ENCODE peak calls at places on chromosomes 3 and 15, in five cellular contexts. J, Q, K, M and O are unnamed samples.

GRCh38 chr15:55627730-55628368 is 39.7 kb upstream of the PYGO1 start:
- DNase-seq in J (peak), Q (no peak), K (no peak), M (no peak), O (no peak)

GRCh38 chr3:110193114-110193513 is 855.8 kb upstream of the DPPA4 start:
- DNase-seq in J (no peak), Q (no peak), K (no peak), M (no peak), O (no peak)

GRCh38 chr15:59553879-59554735 is 57.5 kb upstream of the GCNT3 start:
- DNase-seq in J (peak), Q (no peak), K (no peak), M (no peak), O (no peak)

GRCh38 chr3:155744091-155744625 is 713 bp downstream of the PLCH1 start:
- DNase-seq in J (peak), Q (peak), K (no peak), M (peak), O (peak)

GRCh38 chr3:140432176-140432753 is 245.6 kb upstream of the TRIM42 start:
- DNase-seq in J (peak), Q (no peak), K (no peak), M (no peak), O (no peak)

GRCh38 chr3:52705688-52706686 is at the start of the genes GLT8D1 and SPCS1:
- DNase-seq in J (peak), Q (no peak), K (peak), M (peak), O (peak)

GRCh38 chr3:63519426-63519825 is 133.0 kb upstream of the SNTN start:
- DNase-seq in J (no peak), Q (no peak), K (no peak), M (no peak), O (no peak)

GRCh38 chr3:172355836-172356235 is 92.4 kb downstream of the GHSR start:
- DNase-seq in J (peak), Q (no peak), K (no peak), M (no peak), O (no peak)

GRCh38 chr3:189735913-189736312 is 104.7 kb downstream of the TP63 start:
- DNase-seq in J (no peak), Q (no peak), K (no peak), M (no peak), O (no peak)

GRCh38 chr15:63997715-63998442 is 48.4 kb downstream of the DAPK2 start:
- DNase-seq in J (no peak), Q (no peak), K (no peak), M (no peak), O (no peak)

GRCh38 chr3:170907519-170908234 is 760 bp downstream of the EIF5A2 start:
- DNase-seq in J (peak), Q (peak), K (no peak), M (peak), O (no peak)

GRCh38 chr3:83968386-83968785 is 990.4 kb upstream of the CADM2 start:
- DNase-seq in J (no peak), Q (no peak), K (no peak), M (no peak), O (no peak)

GRCh38 chr3:191484461-191484860 is 23.5 kb downstream of the PYDC2 start:
- DNase-seq in J (no peak), Q (no peak), K (no peak), M (no peak), O (no peak)

GRCh38 chr3:143139786-143140185 is 20.2 kb downstream of the CHST2 start:
- DNase-seq in J (no peak), Q (no peak), K (no peak), M (no peak), O (no peak)

GRCh38 chr3:170572665-170573253 is 13.1 kb downstream of the SLC7A14 start:
- DNase-seq in J (peak), Q (no peak), K (no peak), M (no peak), O (no peak)

GRCh38 chr3:136546718-136547117 is 205.5 kb downstream of the STAG1 start:
- DNase-seq in J (no peak), Q (no peak), K (no peak), M (peak), O (no peak)

GRCh38 chr3:20405731-20406130 is 219.7 kb upstream of the SGO1 start:
- DNase-seq in J (no peak), Q (no peak), K (no peak), M (no peak), O (no peak)

GRCh38 chr15:70795311-70795665 is 31.9 kb upstream of the UACA start:
- DNase-seq in J (no peak), Q (no peak), K (no peak), M (no peak), O (no peak)

GRCh38 chr3:80114694-80115093 is 346.9 kb upstream of the ROBO1 start:
- DNase-seq in J (no peak), Q (no peak), K (no peak), M (no peak), O (no peak)

GRCh38 chr3:194046995-194047681 is 88.8 kb upstream of the HES1 start:
- DNase-seq in J (peak), Q (peak), K (no peak), M (peak), O (no peak)